ENCODE peak calls at places on chromosomes 16 and 17, in ten cellular contexts. One of them, this sample, is unnamed.

GRCh38 chr16:56800355-56800754 is 64.7 kb upstream of the SLC12A3 start:
- DNase-seq in stimulated activated CD4-positive, alpha-beta T cell treated with anti-CD3 and anti-CD28 coated beads, Interleukin-15, amount 100 ng/mL, for 1 hour: no peak
- DNase-seq in HL-60: no peak
- DNase-seq in GM12878: no peak
- DNase-seq in AG04450: no peak
- DNase-seq in left ventricle myocardium inferior: no peak
- DNase-seq in activated CD4-positive, CD25-positive, alpha-beta regulatory T cell: no peak
- DNase-seq in cardiac fibroblast: peak
- DNase-seq in NCI-H1092: no peak
- DNase-seq in hepatic stellate cell: no peak
- DNase-seq in this sample: no peak

GRCh38 chr16:66434619-66435430 is 7.7 kb downstream of the BEAN1 start:
- DNase-seq in stimulated activated CD4-positive, alpha-beta T cell treated with anti-CD3 and anti-CD28 coated beads, Interleukin-15, amount 100 ng/mL, for 1 hour: no peak
- DNase-seq in HL-60: peak
- DNase-seq in GM12878: no peak
- DNase-seq in AG04450: no peak
- DNase-seq in left ventricle myocardium inferior: no peak
- DNase-seq in activated CD4-positive, CD25-positive, alpha-beta regulatory T cell: no peak
- DNase-seq in cardiac fibroblast: no peak
- DNase-seq in NCI-H1092: no peak
- DNase-seq in hepatic stellate cell: no peak
- DNase-seq in this sample: no peak

GRCh38 chr17:29245401-29245800 is 1.3 kb upstream of the CRYBA1 start:
- DNase-seq in stimulated activated CD4-positive, alpha-beta T cell treated with anti-CD3 and anti-CD28 coated beads, Interleukin-15, amount 100 ng/mL, for 1 hour: no peak
- DNase-seq in HL-60: no peak
- DNase-seq in GM12878: no peak
- DNase-seq in AG04450: no peak
- DNase-seq in left ventricle myocardium inferior: no peak
- DNase-seq in activated CD4-positive, CD25-positive, alpha-beta regulatory T cell: no peak
- DNase-seq in cardiac fibroblast: no peak
- DNase-seq in NCI-H1092: no peak
- DNase-seq in hepatic stellate cell: no peak
- DNase-seq in this sample: no peak

GRCh38 chr16:24580665-24581064 is 41.3 kb downstream of the RBBP6 start:
- DNase-seq in stimulated activated CD4-positive, alpha-beta T cell treated with anti-CD3 and anti-CD28 coated beads, Interleukin-15, amount 100 ng/mL, for 1 hour: no peak
- DNase-seq in HL-60: no peak
- DNase-seq in GM12878: no peak
- DNase-seq in AG04450: peak
- DNase-seq in left ventricle myocardium inferior: no peak
- DNase-seq in activated CD4-positive, CD25-positive, alpha-beta regulatory T cell: no peak
- DNase-seq in cardiac fibroblast: peak
- DNase-seq in NCI-H1092: no peak
- DNase-seq in hepatic stellate cell: peak
- DNase-seq in this sample: no peak

GRCh38 chr17:28199728-28200127 is 119.3 kb upstream of the TMEM97 start:
- DNase-seq in stimulated activated CD4-positive, alpha-beta T cell treated with anti-CD3 and anti-CD28 coated beads, Interleukin-15, amount 100 ng/mL, for 1 hour: no peak
- DNase-seq in HL-60: no peak
- DNase-seq in GM12878: no peak
- DNase-seq in AG04450: no peak
- DNase-seq in left ventricle myocardium inferior: no peak
- DNase-seq in activated CD4-positive, CD25-positive, alpha-beta regulatory T cell: no peak
- DNase-seq in cardiac fibroblast: no peak
- DNase-seq in NCI-H1092: no peak
- DNase-seq in hepatic stellate cell: no peak
- DNase-seq in this sample: no peak

GRCh38 chr17:37239690-37240344 is 136.0 kb upstream of the C17orf78 start:
- DNase-seq in stimulated activated CD4-positive, alpha-beta T cell treated with anti-CD3 and anti-CD28 coated beads, Interleukin-15, amount 100 ng/mL, for 1 hour: no peak
- DNase-seq in HL-60: no peak
- DNase-seq in GM12878: no peak
- DNase-seq in AG04450: no peak
- DNase-seq in left ventricle myocardium inferior: no peak
- DNase-seq in activated CD4-positive, CD25-positive, alpha-beta regulatory T cell: no peak
- DNase-seq in cardiac fibroblast: peak
- DNase-seq in NCI-H1092: no peak
- DNase-seq in hepatic stellate cell: peak
- DNase-seq in this sample: no peak

GRCh38 chr16:86761117-86761971 is 183.0 kb downstream of the FOXL1 start:
- DNase-seq in stimulated activated CD4-positive, alpha-beta T cell treated with anti-CD3 and anti-CD28 coated beads, Interleukin-15, amount 100 ng/mL, for 1 hour: peak
- DNase-seq in HL-60: no peak
- DNase-seq in GM12878: no peak
- DNase-seq in AG04450: no peak
- DNase-seq in left ventricle myocardium inferior: peak
- DNase-seq in activated CD4-positive, CD25-positive, alpha-beta regulatory T cell: peak
- DNase-seq in cardiac fibroblast: peak
- DNase-seq in NCI-H1092: no peak
- DNase-seq in hepatic stellate cell: peak
- DNase-seq in this sample: no peak

GRCh38 chr16:72715267-72715666 is 332.7 kb downstream of the ZFHX3 start:
- DNase-seq in stimulated activated CD4-positive, alpha-beta T cell treated with anti-CD3 and anti-CD28 coated beads, Interleukin-15, amount 100 ng/mL, for 1 hour: no peak
- DNase-seq in HL-60: no peak
- DNase-seq in GM12878: no peak
- DNase-seq in AG04450: no peak
- DNase-seq in left ventricle myocardium inferior: no peak
- DNase-seq in activated CD4-positive, CD25-positive, alpha-beta regulatory T cell: no peak
- DNase-seq in cardiac fibroblast: peak
- DNase-seq in NCI-H1092: no peak
- DNase-seq in hepatic stellate cell: peak
- DNase-seq in this sample: no peak

GRCh38 chr16:12078405-12079245 is 102.1 kb downstream of the SNX29 start:
- DNase-seq in stimulated activated CD4-positive, alpha-beta T cell treated with anti-CD3 and anti-CD28 coated beads, Interleukin-15, amount 100 ng/mL, for 1 hour: no peak
- DNase-seq in HL-60: no peak
- DNase-seq in GM12878: no peak
- DNase-seq in AG04450: no peak
- DNase-seq in left ventricle myocardium inferior: no peak
- DNase-seq in activated CD4-positive, CD25-positive, alpha-beta regulatory T cell: no peak
- DNase-seq in cardiac fibroblast: no peak
- DNase-seq in NCI-H1092: no peak
- DNase-seq in hepatic stellate cell: no peak
- DNase-seq in this sample: no peak

GRCh38 chr16:8720080-8720966 is 45.9 kb downstream of the ABAT start:
- DNase-seq in stimulated activated CD4-positive, alpha-beta T cell treated with anti-CD3 and anti-CD28 coated beads, Interleukin-15, amount 100 ng/mL, for 1 hour: no peak
- DNase-seq in HL-60: no peak
- DNase-seq in GM12878: no peak
- DNase-seq in AG04450: no peak
- DNase-seq in left ventricle myocardium inferior: no peak
- DNase-seq in activated CD4-positive, CD25-positive, alpha-beta regulatory T cell: no peak
- DNase-seq in cardiac fibroblast: no peak
- DNase-seq in NCI-H1092: peak
- DNase-seq in hepatic stellate cell: no peak
- DNase-seq in this sample: no peak

GRCh38 chr16:2749476-2749875 is 3.0 kb upstream of the SRRM2 start:
- DNase-seq in stimulated activated CD4-positive, alpha-beta T cell treated with anti-CD3 and anti-CD28 coated beads, Interleukin-15, amount 100 ng/mL, for 1 hour: no peak
- DNase-seq in HL-60: no peak
- DNase-seq in GM12878: no peak
- DNase-seq in AG04450: no peak
- DNase-seq in left ventricle myocardium inferior: no peak
- DNase-seq in activated CD4-positive, CD25-positive, alpha-beta regulatory T cell: no peak
- DNase-seq in cardiac fibroblast: no peak
- DNase-seq in NCI-H1092: no peak
- DNase-seq in hepatic stellate cell: no peak
- DNase-seq in this sample: no peak

GRCh38 chr16:19601083-19601976 is 45.8 kb downstream of the VPS35L start:
- DNase-seq in stimulated activated CD4-positive, alpha-beta T cell treated with anti-CD3 and anti-CD28 coated beads, Interleukin-15, amount 100 ng/mL, for 1 hour: no peak
- DNase-seq in HL-60: peak
- DNase-seq in GM12878: no peak
- DNase-seq in AG04450: no peak
- DNase-seq in left ventricle myocardium inferior: no peak
- DNase-seq in activated CD4-positive, CD25-positive, alpha-beta regulatory T cell: no peak
- DNase-seq in cardiac fibroblast: peak
- DNase-seq in NCI-H1092: no peak
- DNase-seq in hepatic stellate cell: peak
- DNase-seq in this sample: no peak

GRCh38 chr16:12572316-12572985 is 231.2 kb downstream of the CPPED1 start:
- DNase-seq in stimulated activated CD4-positive, alpha-beta T cell treated with anti-CD3 and anti-CD28 coated beads, Interleukin-15, amount 100 ng/mL, for 1 hour: no peak
- DNase-seq in HL-60: no peak
- DNase-seq in GM12878: no peak
- DNase-seq in AG04450: no peak
- DNase-seq in left ventricle myocardium inferior: no peak
- DNase-seq in activated CD4-positive, CD25-positive, alpha-beta regulatory T cell: no peak
- DNase-seq in cardiac fibroblast: no peak
- DNase-seq in NCI-H1092: no peak
- DNase-seq in hepatic stellate cell: no peak
- DNase-seq in this sample: no peak

GRCh38 chr16:85789773-85790172 is 9.6 kb downstream of the EMC8 start:
- DNase-seq in stimulated activated CD4-positive, alpha-beta T cell treated with anti-CD3 and anti-CD28 coated beads, Interleukin-15, amount 100 ng/mL, for 1 hour: no peak
- DNase-seq in HL-60: no peak
- DNase-seq in GM12878: no peak
- DNase-seq in AG04450: no peak
- DNase-seq in left ventricle myocardium inferior: no peak
- DNase-seq in activated CD4-positive, CD25-positive, alpha-beta regulatory T cell: no peak
- DNase-seq in cardiac fibroblast: no peak
- DNase-seq in NCI-H1092: no peak
- DNase-seq in hepatic stellate cell: no peak
- DNase-seq in this sample: no peak

GRCh38 chr17:80941743-80942211 is 49.9 kb upstream of the CHMP6 start:
- DNase-seq in stimulated activated CD4-positive, alpha-beta T cell treated with anti-CD3 and anti-CD28 coated beads, Interleukin-15, amount 100 ng/mL, for 1 hour: no peak
- DNase-seq in HL-60: no peak
- DNase-seq in GM12878: no peak
- DNase-seq in AG04450: no peak
- DNase-seq in left ventricle myocardium inferior: no peak
- DNase-seq in activated CD4-positive, CD25-positive, alpha-beta regulatory T cell: no peak
- DNase-seq in cardiac fibroblast: peak
- DNase-seq in NCI-H1092: no peak
- DNase-seq in hepatic stellate cell: no peak
- DNase-seq in this sample: no peak

GRCh38 chr16:69328854-69329316 is 1.5 kb downstream of the PDF start:
- DNase-seq in stimulated activated CD4-positive, alpha-beta T cell treated with anti-CD3 and anti-CD28 coated beads, Interleukin-15, amount 100 ng/mL, for 1 hour: no peak
- DNase-seq in HL-60: no peak
- DNase-seq in GM12878: no peak
- DNase-seq in AG04450: no peak
- DNase-seq in left ventricle myocardium inferior: no peak
- DNase-seq in activated CD4-positive, CD25-positive, alpha-beta regulatory T cell: no peak
- DNase-seq in cardiac fibroblast: no peak
- DNase-seq in NCI-H1092: no peak
- DNase-seq in hepatic stellate cell: peak
- DNase-seq in this sample: no peak

GRCh38 chr17:338442-339192 is 14.0 kb downstream of the RPH3AL start:
- DNase-seq in stimulated activated CD4-positive, alpha-beta T cell treated with anti-CD3 and anti-CD28 coated beads, Interleukin-15, amount 100 ng/mL, for 1 hour: no peak
- DNase-seq in HL-60: no peak
- DNase-seq in GM12878: no peak
- DNase-seq in AG04450: no peak
- DNase-seq in left ventricle myocardium inferior: no peak
- DNase-seq in activated CD4-positive, CD25-positive, alpha-beta regulatory T cell: no peak
- DNase-seq in cardiac fibroblast: no peak
- DNase-seq in NCI-H1092: no peak
- DNase-seq in hepatic stellate cell: no peak
- DNase-seq in this sample: no peak

GRCh38 chr16:14196539-14196938 is 125.4 kb downstream of the MRTFB start:
- DNase-seq in stimulated activated CD4-positive, alpha-beta T cell treated with anti-CD3 and anti-CD28 coated beads, Interleukin-15, amount 100 ng/mL, for 1 hour: no peak
- DNase-seq in HL-60: no peak
- DNase-seq in GM12878: no peak
- DNase-seq in AG04450: no peak
- DNase-seq in left ventricle myocardium inferior: no peak
- DNase-seq in activated CD4-positive, CD25-positive, alpha-beta regulatory T cell: no peak
- DNase-seq in cardiac fibroblast: peak
- DNase-seq in NCI-H1092: no peak
- DNase-seq in hepatic stellate cell: no peak
- DNase-seq in this sample: no peak

GRCh38 chr16:23362460-23363317 is 60.6 kb downstream of the SCNN1B start:
- DNase-seq in stimulated activated CD4-positive, alpha-beta T cell treated with anti-CD3 and anti-CD28 coated beads, Interleukin-15, amount 100 ng/mL, for 1 hour: no peak
- DNase-seq in HL-60: no peak
- DNase-seq in GM12878: no peak
- DNase-seq in AG04450: no peak
- DNase-seq in left ventricle myocardium inferior: no peak
- DNase-seq in activated CD4-positive, CD25-positive, alpha-beta regulatory T cell: no peak
- DNase-seq in cardiac fibroblast: no peak
- DNase-seq in NCI-H1092: peak
- DNase-seq in hepatic stellate cell: no peak
- DNase-seq in this sample: no peak

GRCh38 chr16:1812732-1813163 is 13.9 kb downstream of the HAGH start:
- DNase-seq in stimulated activated CD4-positive, alpha-beta T cell treated with anti-CD3 and anti-CD28 coated beads, Interleukin-15, amount 100 ng/mL, for 1 hour: peak
- DNase-seq in HL-60: peak
- DNase-seq in GM12878: no peak
- DNase-seq in AG04450: peak
- DNase-seq in left ventricle myocardium inferior: peak
- DNase-seq in activated CD4-positive, CD25-positive, alpha-beta regulatory T cell: no peak
- DNase-seq in cardiac fibroblast: peak
- DNase-seq in NCI-H1092: peak
- DNase-seq in hepatic stellate cell: peak
- DNase-seq in this sample: peak

GRCh38 chr17:78237403-78238012 is 6.1 kb downstream of the TMEM235 start:
- DNase-seq in stimulated activated CD4-positive, alpha-beta T cell treated with anti-CD3 and anti-CD28 coated beads, Interleukin-15, amount 100 ng/mL, for 1 hour: no peak
- DNase-seq in HL-60: no peak
- DNase-seq in GM12878: no peak
- DNase-seq in AG04450: no peak
- DNase-seq in left ventricle myocardium inferior: no peak
- DNase-seq in activated CD4-positive, CD25-positive, alpha-beta regulatory T cell: no peak
- DNase-seq in cardiac fibroblast: no peak
- DNase-seq in NCI-H1092: no peak
- DNase-seq in hepatic stellate cell: no peak
- DNase-seq in this sample: no peak

GRCh38 chr17:18191071-18191667 is 7.5 kb downstream of the ALKBH5 start:
- DNase-seq in stimulated activated CD4-positive, alpha-beta T cell treated with anti-CD3 and anti-CD28 coated beads, Interleukin-15, amount 100 ng/mL, for 1 hour: no peak
- DNase-seq in HL-60: no peak
- DNase-seq in GM12878: no peak
- DNase-seq in AG04450: no peak
- DNase-seq in left ventricle myocardium inferior: peak
- DNase-seq in activated CD4-positive, CD25-positive, alpha-beta regulatory T cell: no peak
- DNase-seq in cardiac fibroblast: peak
- DNase-seq in NCI-H1092: no peak
- DNase-seq in hepatic stellate cell: no peak
- DNase-seq in this sample: no peak

GRCh38 chr17:64506201-64506575 is at the start of gene DDX5:
- DNase-seq in stimulated activated CD4-positive, alpha-beta T cell treated with anti-CD3 and anti-CD28 coated beads, Interleukin-15, amount 100 ng/mL, for 1 hour: peak
- DNase-seq in HL-60: peak
- DNase-seq in GM12878: no peak
- DNase-seq in AG04450: peak
- DNase-seq in left ventricle myocardium inferior: peak
- DNase-seq in activated CD4-positive, CD25-positive, alpha-beta regulatory T cell: peak
- DNase-seq in cardiac fibroblast: peak
- DNase-seq in NCI-H1092: peak
- DNase-seq in hepatic stellate cell: peak
- DNase-seq in this sample: peak

GRCh38 chr17:41873559-41874292 is 8.5 kb upstream of the KLHL11 start:
- DNase-seq in stimulated activated CD4-positive, alpha-beta T cell treated with anti-CD3 and anti-CD28 coated beads, Interleukin-15, amount 100 ng/mL, for 1 hour: no peak
- DNase-seq in HL-60: no peak
- DNase-seq in GM12878: no peak
- DNase-seq in AG04450: no peak
- DNase-seq in left ventricle myocardium inferior: no peak
- DNase-seq in activated CD4-positive, CD25-positive, alpha-beta regulatory T cell: no peak
- DNase-seq in cardiac fibroblast: no peak
- DNase-seq in NCI-H1092: no peak
- DNase-seq in hepatic stellate cell: no peak
- DNase-seq in this sample: no peak

GRCh38 chr16:9364721-9365693 is 273.6 kb downstream of the HAPSTR1 start:
- DNase-seq in stimulated activated CD4-positive, alpha-beta T cell treated with anti-CD3 and anti-CD28 coated beads, Interleukin-15, amount 100 ng/mL, for 1 hour: no peak
- DNase-seq in HL-60: no peak
- DNase-seq in GM12878: no peak
- DNase-seq in AG04450: no peak
- DNase-seq in left ventricle myocardium inferior: peak
- DNase-seq in activated CD4-positive, CD25-positive, alpha-beta regulatory T cell: no peak
- DNase-seq in cardiac fibroblast: no peak
- DNase-seq in NCI-H1092: no peak
- DNase-seq in hepatic stellate cell: no peak
- DNase-seq in this sample: no peak

GRCh38 chr16:46896314-46896968 is 12.3 kb downstream of the GPT2 start:
- DNase-seq in stimulated activated CD4-positive, alpha-beta T cell treated with anti-CD3 and anti-CD28 coated beads, Interleukin-15, amount 100 ng/mL, for 1 hour: no peak
- DNase-seq in HL-60: no peak
- DNase-seq in GM12878: no peak
- DNase-seq in AG04450: no peak
- DNase-seq in left ventricle myocardium inferior: no peak
- DNase-seq in activated CD4-positive, CD25-positive, alpha-beta regulatory T cell: no peak
- DNase-seq in cardiac fibroblast: peak
- DNase-seq in NCI-H1092: no peak
- DNase-seq in hepatic stellate cell: no peak
- DNase-seq in this sample: no peak

GRCh38 chr17:81563861-81564586 is 11.9 kb upstream of the FAAP100 start:
- DNase-seq in stimulated activated CD4-positive, alpha-beta T cell treated with anti-CD3 and anti-CD28 coated beads, Interleukin-15, amount 100 ng/mL, for 1 hour: no peak
- DNase-seq in HL-60: peak
- DNase-seq in GM12878: no peak
- DNase-seq in AG04450: no peak
- DNase-seq in left ventricle myocardium inferior: no peak
- DNase-seq in activated CD4-positive, CD25-positive, alpha-beta regulatory T cell: no peak
- DNase-seq in cardiac fibroblast: peak
- DNase-seq in NCI-H1092: no peak
- DNase-seq in hepatic stellate cell: no peak
- DNase-seq in this sample: no peak

GRCh38 chr16:31476305-31477219 is 4.6 kb downstream of the TGFB1I1 start:
- DNase-seq in stimulated activated CD4-positive, alpha-beta T cell treated with anti-CD3 and anti-CD28 coated beads, Interleukin-15, amount 100 ng/mL, for 1 hour: peak
- DNase-seq in HL-60: peak
- DNase-seq in GM12878: no peak
- DNase-seq in AG04450: no peak
- DNase-seq in left ventricle myocardium inferior: peak
- DNase-seq in activated CD4-positive, CD25-positive, alpha-beta regulatory T cell: peak
- DNase-seq in cardiac fibroblast: no peak
- DNase-seq in NCI-H1092: no peak
- DNase-seq in hepatic stellate cell: no peak
- DNase-seq in this sample: peak